ENCODE peak calls at places on chromosomes 11 and 22, in four cellular contexts. V is sigmoid colon, J is stomach, U is H1. N is an unnamed sample.

GRCh38 chr22:45968751-45969413 is 8.1 kb downstream of the WNT7B start:
- DNase-seq in J (no peak), U (no peak), V (no peak), N (no peak)

GRCh38 chr11:86580535-86580934 is 91.9 kb downstream of the ME3 start:
- DNase-seq in U (no peak), J (no peak), V (no peak), N (no peak)

GRCh38 chr22:42178910-42179495 is 48.4 kb upstream of the CYP2D6 start:
- DNase-seq in V (no peak), U (no peak), J (no peak), N (no peak)

GRCh38 chr11:63553759-63554158 is 9.4 kb downstream of the PLAAT2 start:
- DNase-seq in J (no peak), V (peak; percentile 35), U (no peak), N (no peak)

GRCh38 chr11:110830344-110831141 is 118.3 kb upstream of the ARHGAP20 start:
- DNase-seq in J (no peak), V (no peak), U (peak; percentile 44), N (no peak)

GRCh38 chr11:105230586-105230985 is 91.0 kb upstream of the CARD18 start:
- DNase-seq in U (no peak), J (no peak), V (no peak), N (no peak)

GRCh38 chr11:61949169-61950034 is 749 bp upstream of the BEST1 start:
- DNase-seq in V (peak; percentile 95), J (no peak), U (no peak), N (peak; percentile 88)

GRCh38 chr11:121810291-121810690 is 305.7 kb downstream of the BLID start:
- DNase-seq in U (no peak), J (no peak), V (no peak), N (no peak)

GRCh38 chr11:96065379-96065778 is 141.5 kb upstream of the MTMR2 start:
- DNase-seq in V (no peak), U (no peak), J (no peak), N (no peak)

GRCh38 chr22:45154383-45154782 is 9.3 kb upstream of the NUP50 start:
- DNase-seq in V (no peak), U (no peak), J (no peak), N (no peak)

GRCh38 chr11:106514706-106515105 is 437.2 kb downstream of the AASDHPPT start:
- DNase-seq in J (no peak), U (no peak), V (no peak), N (no peak)

GRCh38 chr11:127632546-127632945 is 632.0 kb upstream of the KIRREL3 start:
- DNase-seq in V (no peak), J (no peak), U (no peak), N (no peak)

GRCh38 chr22:22903355-22903777 is 15.8 kb downstream of the IGLL5 start:
- DNase-seq in U (no peak), J (no peak), V (no peak), N (no peak)

GRCh38 chr11:57542582-57542981 is 5.2 kb downstream of the SMTNL1 start:
- DNase-seq in J (no peak), V (no peak), U (no peak), N (no peak)

GRCh38 chr11:70505761-70506657 is 107.7 kb downstream of the CTTN start:
- DNase-seq in V (peak; percentile 42), U (no peak), J (no peak), N (no peak)

GRCh38 chr11:113895367-113896155 is 9.0 kb upstream of the HTR3B start:
- DNase-seq in U (no peak), V (no peak), J (no peak), N (peak; percentile 29)

GRCh38 chr11:45931739-45932138 is 9.3 kb downstream of the LARGE2 start:
- DNase-seq in J (no peak), V (no peak), U (no peak), N (no peak)

GRCh38 chr11:6319001-6319878 is 1.1 kb downstream of the CAVIN3 start:
- DNase-seq in J (peak; percentile 40), U (peak; percentile 73), V (peak; percentile 84), N (no peak)

GRCh38 chr11:71146846-71147245 is 105.5 kb downstream of the SHANK2 start:
- DNase-seq in U (no peak), J (no peak), V (no peak), N (no peak)

GRCh38 chr11:11672764-11673163 is 51.0 kb upstream of the GALNT18 start:
- DNase-seq in U (no peak), V (no peak), J (no peak), N (no peak)

GRCh38 chr11:115939726-115940421 is 435.7 kb upstream of the CADM1 start:
- DNase-seq in J (no peak), U (no peak), V (no peak), N (no peak)

GRCh38 chr11:108672113-108672512 is 7.2 kb downstream of the DDX10 start:
- DNase-seq in V (no peak), J (no peak), U (no peak), N (no peak)

GRCh38 chr11:60363542-60364525 is 14.5 kb upstream of the MS4A7 start:
- DNase-seq in U (peak; percentile 77), J (peak; percentile 71), V (no peak), N (no peak)
- TF ChIP-seq POLR2AphosphoS5 in U (no peak), J (no peak), V (no peak), N (no peak)

GRCh38 chr11:1776944-1777715 is 13.4 kb upstream of the CTSD start:
- DNase-seq in U (no peak), V (peak; percentile 52), J (no peak), N (peak; percentile 53)

GRCh38 chr11:1778141-1778911 is 14.6 kb upstream of the CTSD start:
- DNase-seq in J (no peak), V (peak; percentile 61), U (no peak), N (no peak)

GRCh38 chr11:1776331-1776851 is 12.7 kb upstream of the CTSD start:
- DNase-seq in U (no peak), V (peak; percentile 48), J (no peak), N (peak; percentile 31)

GRCh38 chr11:1779034-1779805 is 15.5 kb upstream of the CTSD start:
- DNase-seq in V (peak; percentile 51), U (no peak), J (no peak), N (peak; percentile 65)

GRCh38 chr11:1777737-1778136 is 14.0 kb upstream of the CTSD start:
- DNase-seq in U (no peak), V (no peak), J (no peak), N (no peak)
- H3K27ac ChIP-seq in U (no peak overlapping the region), V (no peak overlapping the region), J (no peak overlapping the region), N (no peak overlapping the region)

GRCh38 chr11:125886997-125887372 is 483 bp upstream of the HYLS1 start:
- DNase-seq in U (no peak), J (no peak), V (peak; percentile 74), N (peak; percentile 74)
- H3K4me3 ChIP-seq in U (no peak overlapping the region), J (peak overlapping the region; percentile 89), V (peak overlapping the region; percentile 59), N (peak overlapping the region; percentile 97)

DNA sequence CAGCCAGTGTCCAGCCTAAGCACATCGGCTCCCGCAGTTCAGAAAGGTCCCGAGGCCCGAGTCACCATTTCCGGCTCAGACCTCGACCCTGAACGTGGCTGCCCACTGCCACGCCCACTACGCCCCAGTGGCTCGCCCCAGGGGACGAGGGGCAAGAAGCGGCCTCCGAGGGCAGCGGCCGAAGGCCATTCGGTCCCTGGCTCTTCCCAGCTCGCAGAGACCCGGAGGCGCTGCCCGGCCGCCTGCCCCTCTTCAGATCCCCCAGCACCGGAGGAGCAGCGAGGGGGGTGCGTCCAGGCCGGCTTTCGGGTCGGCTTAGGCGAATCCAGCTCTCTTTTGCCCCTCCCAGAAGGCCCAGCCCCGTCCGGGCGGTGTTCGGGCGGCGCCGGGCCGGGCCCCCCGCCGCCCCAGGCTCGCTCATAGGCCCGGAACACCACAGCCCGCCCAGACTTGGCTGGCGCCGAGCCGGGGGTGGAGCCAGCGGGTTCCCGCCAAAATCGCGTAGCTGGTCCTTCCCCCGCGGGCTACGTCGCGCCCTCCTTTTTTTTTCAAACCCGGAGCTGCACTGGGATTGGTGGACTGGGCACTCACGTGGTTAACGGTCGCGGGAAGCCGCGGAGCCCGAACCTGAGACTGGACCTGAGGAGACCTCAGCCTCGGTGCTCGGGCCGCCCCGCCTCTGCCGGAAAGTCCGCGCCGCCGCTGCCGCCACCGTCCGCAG is at the start of gene WEE1:
- DNase-seq in J (peak; percentile 98), V (peak; percentile 99), U (peak; percentile 99), N (peak; percentile 99)
- TF ChIP-seq POLR2AphosphoS5 in J (peak; percentile 69), V (peak; percentile 55), U (peak; percentile 61), N (no peak)

DNA sequence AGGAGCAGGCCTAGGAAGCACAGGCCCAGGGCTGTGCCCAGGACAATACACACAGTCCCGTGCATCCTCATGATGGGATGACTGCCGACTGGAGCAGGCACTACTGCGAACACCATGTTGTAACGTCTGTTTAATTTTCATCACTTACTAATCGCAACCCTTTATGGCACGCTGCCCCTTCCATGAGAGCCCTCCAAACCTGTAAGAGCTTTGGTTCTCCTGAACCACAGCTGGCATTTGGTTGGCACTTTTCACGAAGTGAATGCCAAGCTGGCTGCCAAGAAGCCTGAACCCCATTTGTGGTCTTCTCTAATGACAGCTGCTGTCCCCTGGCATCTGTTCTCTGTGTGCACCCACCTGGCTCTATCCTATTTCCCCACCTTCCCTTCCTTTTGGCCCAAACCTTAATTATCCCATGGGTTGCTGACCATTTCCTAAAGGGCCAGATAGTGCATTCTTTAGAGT is 36.5 kb downstream of the APOL1 start:
- DNase-seq in V (peak; percentile 78), J (no peak), U (no peak), N (no peak)
- H3K27ac ChIP-seq in V (peak overlapping the region; percentile 92), J (no peak overlapping the region), U (no peak overlapping the region), N (no peak overlapping the region)